ENCODE peak calls at places on chromosomes 3 and 15, in nine cellular contexts. O is CD8-positive, alpha-beta memory T cell; B is Karpas-422; K is gastrocnemius medialis; F is SJSA1; W is left lung; T is sigmoid colon; P is lower lobe of right lung; D is neuronal stem cell. M is an unnamed sample.
A peak's percentile ranks its signal among the peaks of the same experiment; 100 is the strongest.

GRCh38 chr3:85355572-85355971 is 396.8 kb downstream of the CADM2 start:
- DNase-seq in B (no peak), K (no peak), T (no peak), D (no peak), O (no peak), P (no peak), W (no peak), F (no peak), M (no peak)

GRCh38 chr15:27993996-27994775 is 104.9 kb downstream of the OCA2 start:
- DNase-seq in W (no peak), O (no peak), T (no peak), P (no peak), D (no peak), B (no peak), K (no peak), F (no peak), M (no peak)

GRCh38 chr3:148598619-148599018 is 99.1 kb upstream of the AGTR1 start:
- DNase-seq in D (no peak), P (no peak), T (no peak), F (no peak), K (no peak), W (no peak), O (no peak), B (no peak), M (no peak)

GRCh38 chr3:108091498-108092259 is 848 bp upstream of the CD47 start:
- DNase-seq in W (no peak), O (peak; percentile 10), K (no peak), B (no peak), F (no peak), T (no peak), D (no peak), P (peak; percentile 47), M (no peak)

GRCh38 chr15:101068961-101069734 is 150.0 kb downstream of the LRRK1 start:
- DNase-seq in D (peak; percentile 79), P (peak; percentile 45), W (no peak), T (no peak), B (no peak), O (no peak), K (no peak), F (no peak), M (no peak)

GRCh38 chr3:194250104-194251002 is 100.8 kb downstream of the CPN2 start:
- DNase-seq in K (peak; percentile 38), O (no peak), W (peak; percentile 72), B (no peak), F (no peak), T (peak; percentile 88), P (no peak), D (no peak), M (no peak)

GRCh38 chr15:38389924-38390542 is 63.9 kb upstream of the FAM98B start:
- DNase-seq in B (peak; percentile 86), K (peak; percentile 10), T (no peak), D (peak; percentile 44), W (no peak), O (peak; percentile 32), F (peak; percentile 47), P (peak; percentile 57), M (peak; percentile 48)

GRCh38 chr15:92069308-92070244 is 216.1 kb downstream of the SLCO3A1 start:
- DNase-seq in W (no peak), D (no peak), K (peak; percentile 17), O (no peak), P (no peak), T (no peak), F (peak; percentile 67), B (no peak), M (no peak)

GRCh38 chr3:37330466-37330865 is 156.1 kb upstream of the LRRFIP2 start:
- DNase-seq in D (no peak), T (no peak), O (no peak), F (no peak), P (no peak), K (no peak), W (no peak), B (no peak), M (no peak)

GRCh38 chr15:65651831-65652749 is 30.4 kb downstream of the SLC24A1 start:
- DNase-seq in F (no peak), B (no peak), P (no peak), D (no peak), W (no peak), O (no peak), T (no peak), K (no peak), M (no peak)

GRCh38 chr3:38457111-38458003 is 3.7 kb downstream of the ACVR2B start:
- DNase-seq in W (no peak), P (no peak), T (no peak), D (no peak), B (peak; percentile 21), K (no peak), F (no peak), O (no peak), M (no peak)

GRCh38 chr15:90774731-90775521 is 57.8 kb downstream of the BLM start:
- DNase-seq in D (no peak), O (no peak), K (no peak), W (no peak), F (no peak), T (no peak), B (no peak), P (no peak), M (no peak)

GRCh38 chr3:154431043-154431442 is 1.1 kb upstream of the GPR149 start:
- DNase-seq in T (no peak), P (no peak), B (no peak), D (no peak), K (no peak), O (no peak), F (no peak), W (no peak), M (no peak)

GRCh38 chr3:136906725-136907124 is 44.7 kb downstream of the NCK1 start:
- DNase-seq in T (no peak), D (no peak), K (no peak), W (no peak), B (no peak), P (no peak), O (no peak), F (no peak), M (no peak)

GRCh38 chr3:107845355-107846281 is 245.2 kb downstream of the CD47 start:
- DNase-seq in P (no peak), F (no peak), O (no peak), W (no peak), D (no peak), T (no peak), K (no peak), B (no peak), M (no peak)

GRCh38 chr15:81253846-81254245 is 57.2 kb downstream of the IL16 start:
- DNase-seq in W (no peak), D (no peak), F (no peak), B (no peak), K (no peak), T (no peak), P (no peak), O (no peak), M (no peak)

GRCh38 chr3:129000742-129001100 is 383 bp upstream of the EFCC1 start:
- DNase-seq in F (no peak), O (no peak), D (no peak), B (no peak), T (peak; percentile 62), W (no peak), K (no peak), P (no peak), M (no peak)
- H3K4me1 ChIP-seq in F (peaks cover 44% of the 10 kb centered on the region), O (peaks cover 15% of the 10 kb centered on the region), D (peaks cover 61% of the 10 kb centered on the region), B (no peaks in the 10 kb centered on the region), T (peaks cover 23% of the 10 kb centered on the region), W (peaks cover 17% of the 10 kb centered on the region), K (peaks cover 27% of the 10 kb centered on the region), P (peaks cover 53% of the 10 kb centered on the region), M (peaks cover 50% of the 10 kb centered on the region)

GRCh38 chr15:39628821-39629220 is 47.9 kb downstream of the THBS1 start:
- DNase-seq in F (no peak), K (no peak), B (no peak), O (no peak), D (no peak), T (no peak), W (no peak), P (no peak), M (no peak)

GRCh38 chr15:39629906-39630305 is 49.0 kb downstream of the THBS1 start:
- DNase-seq in W (no peak), O (no peak), T (no peak), F (no peak), B (no peak), K (no peak), D (no peak), P (no peak), M (no peak)

GRCh38 chr15:39627456-39628130 is 46.7 kb downstream of the THBS1 start:
- DNase-seq in F (no peak), B (no peak), D (no peak), T (no peak), W (no peak), K (no peak), P (no peak), O (no peak), M (no peak)

GRCh38 chr15:39628131-39628482 is 47.2 kb downstream of the THBS1 start:
- DNase-seq in F (no peak), T (no peak), O (no peak), P (no peak), W (no peak), D (no peak), B (no peak), K (no peak), M (no peak)

DNA sequence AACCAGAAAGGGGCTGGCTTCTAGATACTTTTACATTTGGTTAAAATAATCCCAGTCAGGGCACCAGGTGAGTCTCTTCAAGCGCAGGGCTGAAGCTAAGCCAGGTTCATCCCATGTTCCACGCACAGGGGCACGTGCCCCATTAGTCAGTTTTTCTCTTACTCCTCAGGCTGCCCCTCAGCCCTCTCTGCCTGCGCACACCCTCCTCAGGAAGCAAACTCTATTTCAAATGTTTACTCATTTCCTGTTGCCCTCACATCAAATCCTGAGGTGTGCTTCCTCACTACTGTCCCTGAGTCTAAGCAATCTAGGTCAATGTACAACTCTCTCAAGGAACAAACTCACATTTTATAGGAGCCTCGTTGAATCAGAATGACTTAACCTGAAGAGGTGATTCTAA is 48.5 kb downstream of the THBS1 start:
- DNase-seq in F (no peak), D (no peak), T (no peak), B (no peak), K (no peak), W (no peak), O (peak; percentile 61), P (no peak), M (peak; percentile 49)
- H3K27ac ChIP-seq in F (peak overlapping the region; percentile 21), D (no peak overlapping the region), T (peak overlapping the region; percentile 23), B (no peak overlapping the region), K (no peak overlapping the region), W (no peak overlapping the region), O (peak overlapping the region; percentile 51), P (peak overlapping the region; percentile 64), M (peak overlapping the region; percentile 41)

GRCh38 chr15:40190591-40190990 is 29.7 kb downstream of the BUB1B start:
- DNase-seq in O (no peak), D (no peak), K (no peak), T (no peak), F (no peak), P (no peak), B (no peak), W (no peak), M (no peak)
- H3K36me3 ChIP-seq in O (no peaks in the 10 kb centered on the region), D (peaks cover 19% of the 10 kb centered on the region), K (no peaks in the 10 kb centered on the region), T (no peaks in the 10 kb centered on the region), F (peaks cover 85% of the 10 kb centered on the region), P (no peaks in the 10 kb centered on the region), B (peaks cover 62% of the 10 kb centered on the region), W (peaks cover 11% of the 10 kb centered on the region), M (no peaks in the 10 kb centered on the region)

DNA sequence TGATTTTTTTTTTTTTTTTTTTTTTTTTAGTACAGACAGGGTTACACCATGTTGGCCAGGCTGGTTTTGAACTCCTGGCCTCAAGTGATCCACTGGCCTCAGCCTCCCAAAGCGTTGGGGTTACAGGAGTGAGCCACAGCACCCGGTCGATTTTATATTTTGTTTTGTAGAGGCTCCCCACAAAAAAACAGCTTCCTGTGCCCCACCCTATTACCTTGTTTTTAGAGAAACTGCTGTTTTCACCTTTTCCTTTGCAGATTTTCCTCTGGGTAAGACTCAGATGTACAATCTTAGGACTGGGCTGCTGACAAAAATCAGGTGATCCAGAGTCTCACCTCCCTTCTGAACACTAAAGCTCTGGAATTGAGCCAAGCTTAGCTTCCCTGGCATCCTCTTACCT is 20.6 kb downstream of the ARRDC4 start:
- DNase-seq in K (no peak), T (no peak), B (no peak), F (no peak), W (no peak), O (no peak), P (no peak), D (no peak), M (no peak)
- H3K4me1 ChIP-seq in K (no peaks in the 10 kb centered on the region), T (peaks cover 38% of the 10 kb centered on the region), B (no peaks in the 10 kb centered on the region), F (no peaks in the 10 kb centered on the region), W (no peaks in the 10 kb centered on the region), O (peaks cover 10% of the 10 kb centered on the region), P (no peaks in the 10 kb centered on the region), D (peaks cover 3% of the 10 kb centered on the region), M (no peaks in the 10 kb centered on the region)